ENCODE peak calls at places on chromosomes 11 and 22, in seven cellular contexts. Q is uterus, R is tibial artery, E is lower lobe of right lung, L is esophagus muscularis mucosa, F is adrenal gland, O is H1. V is an unnamed sample. For H3K36me3, the result is how much of the 10 kb centered on the place peaks cover.

GRCh38 chr22:29449296-29449863 is 11.0 kb downstream of the RFPL1 start:
- DNase-seq in Q (no peak), R (no peak), E (no peak), L (no peak), F (no peak), O (no peak), V (no peak)

GRCh38 chr11:8584096-8584495 is 9.9 kb downstream of the STK33 start:
- DNase-seq in Q (no peak), R (no peak), E (no peak), L (no peak), F (no peak), O (no peak), V (no peak)

GRCh38 chr11:47269829-47270305 is at the start of gene MADD:
- DNase-seq in Q (peak), R (peak), E (peak), L (peak), F (peak), O (no peak), V (no peak)

GRCh38 chr11:130781906-130782305 is 134.4 kb downstream of the SNX19 start:
- DNase-seq in Q (no peak), R (no peak), E (no peak), L (no peak), F (no peak), O (no peak), V (no peak)

GRCh38 chr22:20319041-20319744 is 667 bp downstream of the DGCR6L start:
- DNase-seq in Q (no peak), R (no peak), E (peak), L (peak), F (peak), O (no peak), V (no peak)

GRCh38 chr22:17486313-17486712 is 77.0 kb upstream of the SLC25A18 start:
- DNase-seq in Q (no peak), R (no peak), E (no peak), L (no peak), F (peak), O (no peak), V (no peak)

GRCh38 chr22:44026630-44027511 is 2.8 kb downstream of the PARVB start:
- DNase-seq in Q (peak), R (peak), E (peak), L (peak), F (peak), O (no peak), V (no peak)

GRCh38 chr11:9606799-9607510 is 33.5 kb downstream of the WEE1 start:
- DNase-seq in Q (no peak), R (no peak), E (no peak), L (peak), F (no peak), O (no peak), V (no peak)

GRCh38 chr11:77724639-77725038 is 87.0 kb upstream of the CLNS1A start:
- DNase-seq in Q (no peak), R (no peak), E (no peak), L (no peak), F (no peak), O (no peak), V (no peak)

GRCh38 chr11:73598719-73599379 is 937 bp upstream of the FAM168A start:
- DNase-seq in Q (no peak), R (no peak), E (no peak), L (no peak), F (no peak), O (no peak), V (no peak)

GRCh38 chr11:114348200-114349191 is 51.8 kb downstream of the C11orf71 start:
- DNase-seq in Q (peak), R (peak), E (no peak), L (no peak), F (peak), O (peak), V (no peak)

GRCh38 chr22:31279821-31280496 is 12.3 kb downstream of the PIK3IP1 start:
- DNase-seq in Q (no peak), R (no peak), E (no peak), L (no peak), F (no peak), O (no peak), V (no peak)

GRCh38 chr22:33538277-33538885 is 381.9 kb downstream of the LARGE1 start:
- DNase-seq in Q (no peak), R (no peak), E (no peak), L (no peak), F (no peak), O (no peak), V (no peak)

GRCh38 chr22:44530106-44530505 is 32.1 kb upstream of the RTL6 start:
- DNase-seq in Q (no peak), R (no peak), E (no peak), L (no peak), F (no peak), O (no peak), V (no peak)

GRCh38 chr11:68932358-68932757 is 28.7 kb downstream of the IGHMBP2 start:
- DNase-seq in Q (no peak), R (no peak), E (no peak), L (no peak), F (no peak), O (no peak), V (peak)

GRCh38 chr11:14418801-14419417 is 59.9 kb upstream of the RRAS2 start:
- DNase-seq in Q (no peak), R (no peak), E (no peak), L (no peak), F (no peak), O (no peak), V (no peak)

GRCh38 chr11:2827256-2827655 is 58.3 kb downstream of the CDKN1C start:
- DNase-seq in Q (no peak), R (no peak), E (peak), L (no peak), F (no peak), O (no peak), V (no peak)

GRCh38 chr11:19951558-19952083 is 208.7 kb downstream of the DBX1 start:
- DNase-seq in Q (no peak), R (no peak), E (no peak), L (no peak), F (no peak), O (no peak), V (no peak)

GRCh38 chr11:390175-390574 is 3.8 kb upstream of the PKP3 start:
- DNase-seq in Q (no peak), R (no peak), E (no peak), L (no peak), F (no peak), O (no peak), V (no peak)

GRCh38 chr22:32588063-32588462 is 113.5 kb downstream of the FBXO7 start:
- DNase-seq in Q (no peak), R (no peak), E (no peak), L (no peak), F (no peak), O (no peak), V (no peak)

GRCh38 chr11:117676501-117676900 is 120.5 kb downstream of the DSCAML1 start:
- DNase-seq in Q (no peak), R (no peak), E (no peak), L (no peak), F (no peak), O (no peak), V (no peak)

GRCh38 chr11:95704865-95705264 is 84.7 kb downstream of the FAM76B start:
- DNase-seq in Q (no peak), R (no peak), E (no peak), L (no peak), F (no peak), O (no peak), V (no peak)

GRCh38 chr11:44947114-44947513 is 3.6 kb downstream of the TP53I11 start:
- DNase-seq in Q (no peak), R (no peak), E (no peak), L (no peak), F (no peak), O (no peak), V (no peak)

GRCh38 chr11:11157201-11157600 is 195.8 kb downstream of the CSNK2A3 start:
- DNase-seq in Q (no peak), R (no peak), E (no peak), L (peak), F (no peak), O (no peak), V (no peak)

GRCh38 chr11:44632466-44633123 is 67.1 kb downstream of the CD82 start:
- DNase-seq in Q (no peak), R (no peak), E (no peak), L (peak), F (peak), O (no peak), V (no peak)

GRCh38 chr11:73869234-73869949 is 7.3 kb downstream of the COA4 start:
- DNase-seq in Q (no peak), R (no peak), E (no peak), L (no peak), F (peak), O (no peak), V (no peak)

GRCh38 chr11:132559371-132560036 is 972.8 kb downstream of the OPCML start:
- DNase-seq in Q (no peak), R (no peak), E (no peak), L (peak), F (peak), O (no peak), V (no peak)

GRCh38 chr11:96072592-96072991 is 148.7 kb upstream of the MTMR2 start:
- DNase-seq in Q (no peak), R (peak), E (no peak), L (no peak), F (no peak), O (no peak), V (no peak)

GRCh38 chr11:59271247-59271755 is 58.6 kb upstream of the MPEG1 start:
- DNase-seq in Q (no peak), R (no peak), E (no peak), L (no peak), F (no peak), O (no peak), V (no peak)

GRCh38 chr11:16924826-16925494 is 89.3 kb downstream of the PLEKHA7 start:
- DNase-seq in Q (peak), R (peak), E (peak), L (no peak), F (peak), O (no peak), V (peak)

GRCh38 chr11:132126973-132127900 is 756.8 kb downstream of the NTM start:
- DNase-seq in Q (no peak), R (peak), E (no peak), L (no peak), F (peak), O (no peak), V (no peak)

GRCh38 chr11:106961518-106961917 is 56.8 kb downstream of the GUCY1A2 start:
- DNase-seq in Q (no peak), R (no peak), E (no peak), L (no peak), F (no peak), O (no peak), V (no peak)

GRCh38 chr22:20273720-20274119 is 5.6 kb upstream of the RTN4R start:
- DNase-seq in Q (no peak), R (no peak), E (no peak), L (no peak), F (no peak), O (no peak), V (no peak)

DNA sequence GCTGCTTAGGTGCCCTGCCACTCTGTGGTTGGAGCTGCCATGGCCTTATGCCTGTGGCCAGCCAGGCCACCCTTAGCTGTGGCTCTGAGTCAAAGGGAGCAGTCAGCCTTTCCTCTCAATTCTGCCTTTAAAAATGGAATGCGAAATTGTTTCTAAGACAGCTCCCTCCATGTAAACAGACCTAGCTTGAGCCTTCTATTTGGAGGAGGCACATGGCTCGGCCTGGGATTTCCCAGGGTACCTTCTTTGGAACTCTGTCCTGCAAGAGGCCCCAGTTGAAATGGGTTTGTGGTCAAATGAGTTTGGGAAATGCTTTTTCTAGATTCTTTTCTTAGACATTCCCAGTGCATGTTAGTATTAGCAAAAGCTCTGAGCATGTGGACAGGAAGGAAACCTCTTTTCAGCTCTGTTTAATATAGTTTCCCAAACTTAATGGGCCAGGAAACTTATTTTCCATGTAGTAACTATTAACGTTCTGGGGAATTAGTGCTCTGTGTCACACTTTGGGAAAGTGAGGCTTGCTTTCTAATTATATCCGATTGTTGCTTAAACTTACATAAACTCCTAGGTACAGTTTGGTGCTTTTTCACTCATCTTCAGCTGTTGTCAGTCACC is 7.8 kb downstream of the PHOX2A start:
- DNase-seq in Q (no peak), R (no peak), E (no peak), L (no peak), F (no peak), O (no peak), V (no peak)
- H3K36me3 ChIP-seq in Q (under half), R (half or more), E (half or more), L (half or more), F (half or more), O (under half), V (half or more)

GRCh38 chr11:35523351-35523768 is 2.1 kb downstream of the PAMR1 start:
- DNase-seq in Q (no peak), R (no peak), E (no peak), L (no peak), F (no peak), O (no peak), V (no peak)
- H3K4me3 ChIP-seq in Q (peak), R (no peak), E (no peak), L (no peak), F (no peak), O (no peak), V (no peak)

GRCh38 chr11:65277878-65278277 is 16.1 kb downstream of the POLA2 start:
- DNase-seq in Q (no peak), R (no peak), E (no peak), L (no peak), F (no peak), O (no peak), V (no peak)

GRCh38 chr11:65278351-65278750 is 16.6 kb downstream of the POLA2 start:
- DNase-seq in Q (no peak), R (no peak), E (no peak), L (no peak), F (no peak), O (no peak), V (no peak)

GRCh38 chr11:65280646-65281045 is 18.9 kb downstream of the POLA2 start:
- DNase-seq in Q (no peak), R (no peak), E (no peak), L (no peak), F (no peak), O (no peak), V (no peak)

GRCh38 chr11:65275906-65276305 is 14.1 kb downstream of the POLA2 start:
- DNase-seq in Q (no peak), R (no peak), E (no peak), L (no peak), F (no peak), O (no peak), V (no peak)

DNA sequence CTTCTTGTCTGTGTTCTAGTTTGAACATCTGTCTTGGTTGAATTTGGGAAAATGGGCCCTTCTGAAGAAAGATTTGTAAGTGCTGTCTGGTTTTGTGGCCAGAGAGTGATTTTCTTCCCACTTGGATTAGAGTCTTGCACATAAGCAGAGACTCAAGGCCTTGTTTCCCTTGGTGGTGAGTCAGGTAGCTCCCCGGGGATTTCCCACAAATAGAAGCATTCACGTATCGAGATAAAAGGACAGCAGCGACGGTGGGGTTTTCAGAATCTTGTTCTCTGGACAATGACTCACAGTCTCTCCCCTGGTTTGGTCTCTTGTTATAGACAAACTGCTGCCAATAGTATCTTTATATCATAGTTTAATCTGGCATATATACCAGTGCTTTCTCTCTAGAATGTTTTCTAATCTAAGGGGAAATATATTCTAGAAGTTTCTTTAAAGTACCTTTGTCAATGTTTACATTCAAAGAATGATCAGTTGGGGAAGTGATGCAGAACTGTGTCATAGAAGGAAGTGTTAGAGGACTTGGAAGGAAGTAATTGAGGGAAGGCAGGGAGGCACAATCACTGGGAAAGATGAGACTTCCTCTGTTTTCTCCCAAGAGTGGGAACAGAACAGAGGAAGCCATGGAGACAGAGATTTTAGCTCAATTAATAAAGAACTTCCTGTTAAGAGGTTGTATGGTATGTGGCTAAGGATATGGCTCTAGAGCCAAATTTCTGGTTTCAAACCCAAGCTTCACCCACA is 18.1 kb downstream of the POLA2 start:
- DNase-seq in Q (peak), R (no peak), E (no peak), L (no peak), F (peak), O (no peak), V (peak)
- H3K36me3 ChIP-seq in Q (under half), R (half or more), E (under half), L (under half), F (under half), O (under half), V (half or more)

GRCh38 chr11:61516191-61516590 is 7.6 kb downstream of the LRRC10B start:
- DNase-seq in Q (no peak), R (no peak), E (no peak), L (no peak), F (no peak), O (no peak), V (no peak)

GRCh38 chr11:61518032-61518795 is 9.7 kb downstream of the LRRC10B start:
- DNase-seq in Q (no peak), R (no peak), E (no peak), L (no peak), F (no peak), O (no peak), V (no peak)

GRCh38 chr11:61514050-61514917 is 5.7 kb downstream of the LRRC10B start:
- DNase-seq in Q (no peak), R (no peak), E (no peak), L (no peak), F (no peak), O (no peak), V (no peak)

GRCh38 chr11:61515686-61516085 is 7.1 kb downstream of the LRRC10B start:
- DNase-seq in Q (no peak), R (no peak), E (no peak), L (no peak), F (no peak), O (no peak), V (no peak)

GRCh38 chr11:61516675-61517516 is 8.3 kb downstream of the LRRC10B start:
- DNase-seq in Q (no peak), R (no peak), E (no peak), L (no peak), F (no peak), O (no peak), V (no peak)
- H3K4me3 ChIP-seq in Q (no peak), R (peak), E (no peak), L (peak), F (no peak), O (no peak), V (no peak)

V was measured in RWPE2.